ENCODE peak calls at places on chromosomes 3 and 15, in ten cellular contexts. A is GM12892, V is A549, O is IMR-90, G is transverse colon, Q is heart left ventricle, J is suprapubic skin, K is stomach, L is erythroblast, F is gastrocnemius medialis. P is an unnamed sample.

GRCh38 chr3:10753964-10754363 is 62.1 kb upstream of the SLC6A11 start:
- DNase-seq in A (no peak), V (peak), O (peak), G (no peak), Q (no peak), J (no peak), K (no peak), L (peak), F (no peak), P (peak)

GRCh38 chr3:115790759-115791158 is 167.4 kb downstream of the GAP43 start:
- DNase-seq in A (no peak), V (peak), O (peak), G (no peak), Q (no peak), J (no peak), K (no peak), L (no peak), F (no peak), P (peak)

GRCh38 chr3:16140116-16140893 is 34.2 kb upstream of the GALNT15 start:
- DNase-seq in A (no peak), V (no peak), O (peak), G (peak), Q (no peak), J (no peak), K (no peak), L (no peak), F (peak), P (peak)

GRCh38 chr15:42890161-42890913 is 30.2 kb downstream of the TTBK2 start:
- DNase-seq in A (no peak), V (no peak), O (peak), G (no peak), Q (no peak), J (no peak), K (no peak), L (no peak), F (no peak), P (peak)

GRCh38 chr3:169812844-169813677 is at the start of the genes LRRC34 and LRRIQ4:
- DNase-seq in A (peak), V (no peak), O (peak), G (peak), Q (peak), J (peak), K (peak), L (peak), F (peak), P (no peak)

GRCh38 chr3:126033051-126033745 is 50.7 kb downstream of the SLC41A3 start:
- DNase-seq in A (no peak), V (no peak), O (no peak), G (no peak), Q (no peak), J (no peak), K (peak), L (no peak), F (no peak), P (no peak)

GRCh38 chr3:40229411-40229810 is 80.1 kb upstream of the EIF1B start:
- DNase-seq in A (no peak), V (no peak), O (no peak), G (no peak), Q (no peak), J (no peak), K (no peak), L (no peak), F (no peak), P (no peak)

GRCh38 chr3:99410789-99411311 is 227.5 kb upstream of the COL8A1 start:
- DNase-seq in A (no peak), V (no peak), O (peak), G (no peak), Q (no peak), J (no peak), K (no peak), L (no peak), F (no peak), P (no peak)

GRCh38 chr3:52895416-52895815 is 1.9 kb downstream of the STIMATE start:
- DNase-seq in A (no peak), V (no peak), O (no peak), G (no peak), Q (no peak), J (no peak), K (no peak), L (no peak), F (no peak), P (no peak)

GRCh38 chr15:59703979-59704796 is 15.1 kb upstream of the BNIP2 start:
- DNase-seq in A (no peak), V (no peak), O (no peak), G (no peak), Q (no peak), J (no peak), K (no peak), L (no peak), F (peak), P (no peak)

GRCh38 chr15:36067483-36068274 is 511.7 kb upstream of the CDIN1 start:
- DNase-seq in A (no peak), V (no peak), O (no peak), G (no peak), Q (no peak), J (no peak), K (no peak), L (no peak), F (no peak), P (no peak)
- TF ChIP-seq POLR2A in A (no peak), V (no peak), O (no peak), G (no peak), Q (no peak), J (no peak), K (no peak), L (no peak), F (no peak), P (no peak)

GRCh38 chr15:78075490-78076230 is 1.9 kb downstream of the TBC1D2B start:
- DNase-seq in A (no peak), V (no peak), O (peak), G (peak), Q (no peak), J (peak), K (peak), L (no peak), F (peak), P (no peak)
- TF ChIP-seq POLR2A in A (no peak), V (no peak), O (peak), G (peak), Q (no peak), J (no peak), K (no peak), L (no peak), F (no peak), P (peak)

DNA sequence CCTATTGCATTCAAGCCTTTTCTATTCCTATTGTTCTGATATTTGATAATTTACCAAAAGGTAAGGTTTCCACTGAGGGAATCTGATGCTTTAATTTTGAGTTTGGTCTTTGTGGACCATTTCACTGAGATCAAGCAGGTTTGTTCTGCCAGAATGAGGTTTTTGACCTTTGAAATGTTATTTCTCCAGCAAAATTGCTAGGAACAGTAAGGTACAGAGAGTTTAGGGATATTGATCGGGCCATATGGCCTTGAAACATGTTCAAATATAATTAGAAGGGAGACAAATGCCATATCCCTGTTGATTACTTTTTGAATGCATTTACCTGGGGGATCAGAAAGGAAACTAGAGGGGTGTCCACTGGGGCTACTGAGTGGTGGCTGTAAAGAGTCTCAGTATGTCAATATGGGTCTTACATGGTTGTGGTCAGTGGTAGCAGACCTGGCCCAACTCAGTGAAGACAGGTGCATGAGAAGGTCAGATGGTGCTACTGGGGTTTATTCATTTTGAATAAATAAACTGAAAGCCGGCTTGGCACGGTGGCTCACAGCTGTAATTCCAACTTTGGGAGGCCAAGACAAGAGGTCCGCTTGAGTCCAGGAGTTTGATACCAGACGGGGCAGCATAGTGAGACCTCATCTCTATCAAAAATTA is 100.2 kb downstream of the SV2B start:
- DNase-seq in A (no peak), V (no peak), O (no peak), G (no peak), Q (no peak), J (no peak), K (no peak), L (no peak), F (no peak), P (no peak)
- TF ChIP-seq POLR2A in A (no peak), V (no peak), O (no peak), G (no peak), Q (no peak), J (no peak), K (no peak), L (no peak), F (no peak), P (no peak)

GRCh38 chr3:106255870-106256248 is 387.0 kb upstream of the CBLB start:
- DNase-seq in A (peak), V (no peak), O (no peak), G (peak), Q (no peak), J (no peak), K (no peak), L (no peak), F (no peak), P (no peak)
- TF ChIP-seq POLR2A in A (peak), V (no peak), O (no peak), G (no peak), Q (no peak), J (no peak), K (no peak), L (no peak), F (no peak), P (no peak)